ENCODE peak calls at places on chromosomes 1 and 21, in four cellular contexts. R is stimulated activated CD4-positive, alpha-beta T cell treated with anti-CD3 and anti-CD28 coated beads, Interleukin-1b, Interleukin-23, amount 100 ng/mL, for 48 hours; S is fibroblast of pulmonary artery; Z is central memory CD8-positive, alpha-beta T cell. V is an unnamed sample.

GRCh38 chr1:33692216-33693188 is 171.4 kb upstream of the HMGB4 start:
- DNase-seq in R (no peak), S (no peak), Z (no peak), V (no peak)

GRCh38 chr1:65812065-65812464 is 19.4 kb downstream of the PDE4B start:
- DNase-seq in R (peak; percentile 79), S (peak; percentile 79), Z (no peak), V (peak; percentile 75)

GRCh38 chr1:223780926-223781325 is 64.8 kb downstream of the TP53BP2 start:
- DNase-seq in R (no peak), S (no peak), Z (no peak), V (no peak)

GRCh38 chr1:198597690-198598430 is 41.0 kb upstream of the PTPRC start:
- DNase-seq in R (no peak), S (no peak), Z (no peak), V (no peak)

GRCh38 chr21:16509466-16509865 is 779.7 kb downstream of the USP25 start:
- DNase-seq in R (no peak), S (no peak), Z (no peak), V (peak; percentile 63)

GRCh38 chr1:59026472-59026948 is 242.7 kb upstream of the JUN start:
- DNase-seq in R (no peak), S (no peak), Z (no peak), V (peak; percentile 83)

GRCh38 chr1:19323987-19324664 is 12.0 kb downstream of the SLC66A1 start:
- DNase-seq in R (no peak), S (no peak), Z (no peak), V (no peak)

GRCh38 chr1:235583511-235584001 is 66.0 kb downstream of the GNG4 start:
- DNase-seq in R (no peak), S (no peak), Z (no peak), V (no peak)

GRCh38 chr1:167720965-167721616 is 691 bp upstream of the MPZL1 start:
- DNase-seq in R (no peak), S (peak; percentile 63), Z (no peak), V (peak; percentile 35)

GRCh38 chr1:84668185-84668584 is 22.1 kb downstream of the SSX2IP start:
- DNase-seq in R (no peak), S (peak; percentile 33), Z (no peak), V (no peak)

GRCh38 chr1:58108783-58109182 is 437.7 kb downstream of the OMA1 start:
- DNase-seq in R (no peak), S (no peak), Z (no peak), V (no peak)